ENCODE peak calls at places on chromosomes 12 and 14, in ten cellular contexts. One of them, this sample, is unnamed.

GRCh38 chr14:66401447-66402095 is 84.6 kb upstream of the CCDC196 start:
- DNase-seq in Karpas-422: no peak
- DNase-seq in hepatocyte: no peak
- DNase-seq in GM23248: peak; percentile 14
- DNase-seq in H9: no peak
- DNase-seq in HCT116: no peak
- DNase-seq in HepG2: peak; percentile 3
- DNase-seq in K562: no peak
- DNase-seq in IMR-90: no peak
- DNase-seq in mammary epithelial cell: peak; percentile 33
- DNase-seq in this sample: peak; percentile 4

GRCh38 chr12:124909831-124910560 is 4.5 kb downstream of the UBC start:
- DNase-seq in Karpas-422: peak; percentile 82
- DNase-seq in hepatocyte: peak; percentile 30
- DNase-seq in GM23248: peak; percentile 59
- DNase-seq in H9: no peak
- DNase-seq in HCT116: no peak
- DNase-seq in HepG2: no peak
- DNase-seq in K562: no peak
- DNase-seq in IMR-90: peak; percentile 48
- DNase-seq in mammary epithelial cell: peak; percentile 75
- DNase-seq in this sample: peak; percentile 36

GRCh38 chr12:65670775-65671174 is 153.5 kb upstream of the HMGA2 start:
- DNase-seq in Karpas-422: no peak
- DNase-seq in hepatocyte: no peak
- DNase-seq in GM23248: peak; percentile 56
- DNase-seq in H9: no peak
- DNase-seq in HCT116: no peak
- DNase-seq in HepG2: no peak
- DNase-seq in K562: no peak
- DNase-seq in IMR-90: peak; percentile 65
- DNase-seq in mammary epithelial cell: peak; percentile 99
- DNase-seq in this sample: peak; percentile 85

GRCh38 chr14:90444077-90444696 is 47.4 kb downstream of the CALM1 start:
- DNase-seq in Karpas-422: no peak
- DNase-seq in hepatocyte: peak; percentile 85
- DNase-seq in GM23248: peak; percentile 39
- DNase-seq in H9: no peak
- DNase-seq in HCT116: no peak
- DNase-seq in HepG2: peak; percentile 37
- DNase-seq in K562: no peak
- DNase-seq in IMR-90: no peak
- DNase-seq in mammary epithelial cell: peak; percentile 98
- DNase-seq in this sample: no peak

GRCh38 chr14:76152333-76152681 is 585 bp downstream of the GPATCH2L start:
- DNase-seq in Karpas-422: peak; percentile 90
- DNase-seq in hepatocyte: peak; percentile 88
- DNase-seq in GM23248: peak; percentile 96
- DNase-seq in H9: peak; percentile 80
- DNase-seq in HCT116: peak; percentile 37
- DNase-seq in HepG2: peak; percentile 60
- DNase-seq in K562: peak; percentile 50
- DNase-seq in IMR-90: peak; percentile 91
- DNase-seq in mammary epithelial cell: peak; percentile 88
- DNase-seq in this sample: peak; percentile 73

GRCh38 chr12:108129017-108129812 is at the start of gene WSCD2:
- DNase-seq in Karpas-422: no peak
- DNase-seq in hepatocyte: peak; percentile 82
- DNase-seq in GM23248: peak; percentile 47
- DNase-seq in H9: peak; percentile 92
- DNase-seq in HCT116: peak; percentile 32
- DNase-seq in HepG2: peak; percentile 9
- DNase-seq in K562: peak; percentile 52
- DNase-seq in IMR-90: no peak
- DNase-seq in mammary epithelial cell: peak; percentile 18
- DNase-seq in this sample: no peak

GRCh38 chr12:19031032-19031431 is 98.5 kb upstream of the PLEKHA5 start:
- DNase-seq in Karpas-422: no peak
- DNase-seq in hepatocyte: peak; percentile 22
- DNase-seq in GM23248: peak; percentile 96
- DNase-seq in H9: no peak
- DNase-seq in HCT116: peak; percentile 85
- DNase-seq in HepG2: no peak
- DNase-seq in K562: no peak
- DNase-seq in IMR-90: peak; percentile 85
- DNase-seq in mammary epithelial cell: peak; percentile 94
- DNase-seq in this sample: peak; percentile 97

GRCh38 chr12:4379410-4379809 is at the start of gene FGF23:
- DNase-seq in Karpas-422: no peak
- DNase-seq in hepatocyte: peak; percentile 58
- DNase-seq in GM23248: no peak
- DNase-seq in H9: peak; percentile 96
- DNase-seq in HCT116: no peak
- DNase-seq in HepG2: peak; percentile 6
- DNase-seq in K562: peak; percentile 19
- DNase-seq in IMR-90: peak; percentile 41
- DNase-seq in mammary epithelial cell: peak; percentile 17
- DNase-seq in this sample: peak; percentile 36

GRCh38 chr14:71471604-71472003 is 460.6 kb upstream of the RGS6 start:
- DNase-seq in Karpas-422: no peak
- DNase-seq in hepatocyte: no peak
- DNase-seq in GM23248: no peak
- DNase-seq in H9: no peak
- DNase-seq in HCT116: no peak
- DNase-seq in HepG2: no peak
- DNase-seq in K562: no peak
- DNase-seq in IMR-90: no peak
- DNase-seq in mammary epithelial cell: no peak
- DNase-seq in this sample: no peak

GRCh38 chr14:54322668-54323380 is 74.0 kb upstream of the CDKN3 start:
- DNase-seq in Karpas-422: no peak
- DNase-seq in hepatocyte: no peak
- DNase-seq in GM23248: no peak
- DNase-seq in H9: no peak
- DNase-seq in HCT116: no peak
- DNase-seq in HepG2: no peak
- DNase-seq in K562: no peak
- DNase-seq in IMR-90: no peak
- DNase-seq in mammary epithelial cell: no peak
- DNase-seq in this sample: no peak

GRCh38 chr14:76117789-76118188 is 33.9 kb upstream of the GPATCH2L start:
- DNase-seq in Karpas-422: no peak
- DNase-seq in hepatocyte: no peak
- DNase-seq in GM23248: no peak
- DNase-seq in H9: no peak
- DNase-seq in HCT116: no peak
- DNase-seq in HepG2: no peak
- DNase-seq in K562: no peak
- DNase-seq in IMR-90: no peak
- DNase-seq in mammary epithelial cell: no peak
- DNase-seq in this sample: no peak

GRCh38 chr12:124722871-124723270 is 140.8 kb downstream of the SCARB1 start:
- DNase-seq in Karpas-422: peak; percentile 37
- DNase-seq in hepatocyte: no peak
- DNase-seq in GM23248: peak; percentile 58
- DNase-seq in H9: no peak
- DNase-seq in HCT116: no peak
- DNase-seq in HepG2: no peak
- DNase-seq in K562: no peak
- DNase-seq in IMR-90: no peak
- DNase-seq in mammary epithelial cell: peak; percentile 65
- DNase-seq in this sample: no peak

GRCh38 chr12:4159851-4160250 is 113.7 kb upstream of the CCND2 start:
- DNase-seq in Karpas-422: no peak
- DNase-seq in hepatocyte: no peak
- DNase-seq in GM23248: no peak
- DNase-seq in H9: no peak
- DNase-seq in HCT116: no peak
- DNase-seq in HepG2: no peak
- DNase-seq in K562: no peak
- DNase-seq in IMR-90: no peak
- DNase-seq in mammary epithelial cell: no peak
- DNase-seq in this sample: no peak

DNA sequence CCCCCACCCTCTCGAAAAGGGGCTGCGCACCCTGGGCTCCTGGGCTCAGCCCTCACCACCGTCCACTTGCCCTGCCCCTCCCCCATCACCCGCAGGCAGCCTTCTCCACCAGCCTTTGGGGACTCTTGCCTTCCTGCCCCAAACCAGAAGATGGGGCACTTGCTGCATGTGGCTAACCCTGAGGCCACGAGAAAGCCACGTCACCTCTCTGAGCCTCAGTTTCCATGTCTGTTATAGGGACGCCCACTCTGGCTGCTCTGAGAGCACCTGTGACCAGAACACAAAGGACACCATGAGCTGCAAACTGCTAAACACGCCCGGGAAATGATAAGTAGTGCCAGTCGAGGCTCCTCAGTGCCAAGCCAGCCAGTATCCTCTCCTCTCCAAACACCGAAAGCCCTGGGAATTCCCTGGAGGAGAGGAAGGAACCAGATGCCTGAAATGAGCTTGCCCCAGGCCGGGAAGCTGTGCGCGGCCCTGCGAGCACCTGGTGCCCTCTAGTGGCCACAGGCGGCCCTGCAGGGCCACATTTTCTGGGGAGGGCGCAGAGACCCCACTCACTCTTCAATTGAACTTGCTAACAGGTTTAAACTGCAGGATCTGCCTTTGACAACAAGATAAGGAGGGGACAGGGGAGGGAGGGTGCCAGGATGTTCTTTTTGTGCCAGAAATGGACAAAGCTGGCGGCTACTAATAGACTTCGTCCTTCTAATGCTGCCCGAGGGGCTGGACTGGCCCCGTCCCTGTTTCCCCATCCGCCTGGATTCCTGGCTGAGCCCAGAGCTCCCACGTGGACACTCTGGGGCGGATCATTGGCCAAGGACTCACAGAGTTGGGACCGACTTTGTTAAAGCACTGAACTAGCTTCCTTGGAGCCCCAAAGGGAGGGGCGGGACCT is 10.2 kb upstream of the SERPINA9 start:
- DNase-seq in Karpas-422: peak; percentile 83
- DNase-seq in hepatocyte: peak; percentile 74
- DNase-seq in GM23248: peak; percentile 75
- DNase-seq in H9: peak; percentile 93
- DNase-seq in HCT116: peak; percentile 22
- DNase-seq in HepG2: peak; percentile 48
- DNase-seq in K562: peak; percentile 71
- DNase-seq in IMR-90: peak; percentile 46
- DNase-seq in mammary epithelial cell: peak; percentile 70
- DNase-seq in this sample: peak; percentile 30
- H3K4me2 ChIP-seq in Karpas-422: peak overlapping the region; percentile 59
- H3K4me2 ChIP-seq in hepatocyte: peak overlapping the region; percentile 70
- H3K4me2 ChIP-seq in GM23248: peak overlapping the region; percentile 41
- H3K4me2 ChIP-seq in H9: peak overlapping the region; percentile 29
- H3K4me2 ChIP-seq in HCT116: peak overlapping the region; percentile 73
- H3K4me2 ChIP-seq in HepG2: peak overlapping the region; percentile 54
- H3K4me2 ChIP-seq in K562: no peak overlapping the region
- H3K4me2 ChIP-seq in IMR-90: no peak overlapping the region
- H3K4me2 ChIP-seq in mammary epithelial cell: peak overlapping the region; percentile 68
- H3K4me2 ChIP-seq in this sample: no peak overlapping the region

GRCh38 chr12:132069336-132069985 is 74.7 kb downstream of the DDX51 start:
- DNase-seq in Karpas-422: no peak
- DNase-seq in hepatocyte: no peak
- DNase-seq in GM23248: no peak
- DNase-seq in H9: no peak
- DNase-seq in HCT116: no peak
- DNase-seq in HepG2: no peak
- DNase-seq in K562: no peak
- DNase-seq in IMR-90: no peak
- DNase-seq in mammary epithelial cell: no peak
- DNase-seq in this sample: no peak
- H4K20me1 ChIP-seq in Karpas-422: no peaks in the 10 kb centered on the region
- H4K20me1 ChIP-seq in hepatocyte: no peaks in the 10 kb centered on the region
- H4K20me1 ChIP-seq in GM23248: no peaks in the 10 kb centered on the region
- H4K20me1 ChIP-seq in H9: no peaks in the 10 kb centered on the region
- H4K20me1 ChIP-seq in HCT116: no peaks in the 10 kb centered on the region
- H4K20me1 ChIP-seq in HepG2: no peaks in the 10 kb centered on the region
- H4K20me1 ChIP-seq in K562: no peaks in the 10 kb centered on the region
- H4K20me1 ChIP-seq in IMR-90: no peaks in the 10 kb centered on the region
- H4K20me1 ChIP-seq in mammary epithelial cell: no peaks in the 10 kb centered on the region
- H4K20me1 ChIP-seq in this sample: no peaks in the 10 kb centered on the region

GRCh38 chr14:23557946-23558345 is 1.9 kb downstream of the THTPA start:
- DNase-seq in Karpas-422: no peak
- DNase-seq in hepatocyte: no peak
- DNase-seq in GM23248: no peak
- DNase-seq in H9: no peak
- DNase-seq in HCT116: no peak
- DNase-seq in HepG2: no peak
- DNase-seq in K562: no peak
- DNase-seq in IMR-90: no peak
- DNase-seq in mammary epithelial cell: no peak
- DNase-seq in this sample: no peak

GRCh38 chr14:23557521-23557920 is 1.4 kb downstream of the THTPA start:
- DNase-seq in Karpas-422: peak; percentile 69
- DNase-seq in hepatocyte: no peak
- DNase-seq in GM23248: no peak
- DNase-seq in H9: no peak
- DNase-seq in HCT116: no peak
- DNase-seq in HepG2: no peak
- DNase-seq in K562: no peak
- DNase-seq in IMR-90: no peak
- DNase-seq in mammary epithelial cell: no peak
- DNase-seq in this sample: no peak

GRCh38 chr14:23555882-23556699 is at the start of gene THTPA:
- DNase-seq in Karpas-422: peak; percentile 98
- DNase-seq in hepatocyte: peak; percentile 94
- DNase-seq in GM23248: peak; percentile 95
- DNase-seq in H9: peak; percentile 95
- DNase-seq in HCT116: peak; percentile 81
- DNase-seq in HepG2: peak; percentile 96
- DNase-seq in K562: peak; percentile 80
- DNase-seq in IMR-90: peak; percentile 83
- DNase-seq in mammary epithelial cell: peak; percentile 84
- DNase-seq in this sample: peak; percentile 85

GRCh38 chr14:23556700-23557440 is 799 bp downstream of the THTPA start:
- DNase-seq in Karpas-422: peak; percentile 85
- DNase-seq in hepatocyte: no peak
- DNase-seq in GM23248: peak; percentile 30
- DNase-seq in H9: no peak
- DNase-seq in HCT116: no peak
- DNase-seq in HepG2: no peak
- DNase-seq in K562: no peak
- DNase-seq in IMR-90: no peak
- DNase-seq in mammary epithelial cell: no peak
- DNase-seq in this sample: no peak

GRCh38 chr14:23555533-23555881 is 564 bp upstream of the THTPA start:
- DNase-seq in Karpas-422: no peak
- DNase-seq in hepatocyte: no peak
- DNase-seq in GM23248: no peak
- DNase-seq in H9: no peak
- DNase-seq in HCT116: no peak
- DNase-seq in HepG2: no peak
- DNase-seq in K562: no peak
- DNase-seq in IMR-90: no peak
- DNase-seq in mammary epithelial cell: no peak
- DNase-seq in this sample: no peak
- H3K4me2 ChIP-seq in Karpas-422: peak overlapping the region; percentile 96
- H3K4me2 ChIP-seq in hepatocyte: peak overlapping the region; percentile 96
- H3K4me2 ChIP-seq in GM23248: peak overlapping the region; percentile 92
- H3K4me2 ChIP-seq in H9: peak overlapping the region; percentile 90
- H3K4me2 ChIP-seq in HCT116: peak overlapping the region; percentile 95
- H3K4me2 ChIP-seq in HepG2: peak overlapping the region; percentile 98
- H3K4me2 ChIP-seq in K562: peak overlapping the region; percentile 86
- H3K4me2 ChIP-seq in IMR-90: peak overlapping the region; percentile 84
- H3K4me2 ChIP-seq in mammary epithelial cell: peak overlapping the region; percentile 94
- H3K4me2 ChIP-seq in this sample: peak overlapping the region; percentile 82

GRCh38 chr14:69553221-69553620 is 21.4 kb downstream of the CCDC177 start:
- DNase-seq in Karpas-422: no peak
- DNase-seq in hepatocyte: peak; percentile 65
- DNase-seq in GM23248: peak; percentile 75
- DNase-seq in H9: no peak
- DNase-seq in HCT116: no peak
- DNase-seq in HepG2: no peak
- DNase-seq in K562: no peak
- DNase-seq in IMR-90: peak; percentile 75
- DNase-seq in mammary epithelial cell: peak; percentile 58
- DNase-seq in this sample: peak; percentile 85
- H4K20me1 ChIP-seq in Karpas-422: no peaks in the 10 kb centered on the region
- H4K20me1 ChIP-seq in hepatocyte: no peaks in the 10 kb centered on the region
- H4K20me1 ChIP-seq in GM23248: no peaks in the 10 kb centered on the region
- H4K20me1 ChIP-seq in H9: no peaks in the 10 kb centered on the region
- H4K20me1 ChIP-seq in HCT116: no peaks in the 10 kb centered on the region
- H4K20me1 ChIP-seq in HepG2: no peaks in the 10 kb centered on the region
- H4K20me1 ChIP-seq in K562: no peaks in the 10 kb centered on the region
- H4K20me1 ChIP-seq in IMR-90: no peaks in the 10 kb centered on the region
- H4K20me1 ChIP-seq in mammary epithelial cell: no peaks in the 10 kb centered on the region
- H4K20me1 ChIP-seq in this sample: no peaks in the 10 kb centered on the region